ENCODE peak calls at places on chromosomes 2 and 18, in nine cellular contexts. One of them, this sample, is unnamed. For H3K4me1, the result is how much of the 10 kb centered on the place peaks cover.

GRCh38 chr2:203535078-203535783 is at the start of gene RAPH1:
- DNase-seq in esophagus squamous epithelium: no peak
- DNase-seq in PC-9: peak
- DNase-seq in A549: peak
- DNase-seq in right cardiac atrium: peak
- DNase-seq in CD4-positive, alpha-beta memory T cell: peak
- DNase-seq in fibroblast of lung: peak
- DNase-seq in GM23248: peak
- DNase-seq in mesenchymal stem cell: peak
- DNase-seq in this sample: peak

GRCh38 chr2:171319164-171319810 is 114.5 kb downstream of the METTL8 start:
- DNase-seq in PC-9: no peak
- DNase-seq in GM23248: peak
- DNase-seq in fibroblast of lung: peak
- DNase-seq in CD4-positive, alpha-beta memory T cell: peak
- DNase-seq in right cardiac atrium: no peak
- DNase-seq in mesenchymal stem cell: peak
- DNase-seq in A549: no peak
- DNase-seq in esophagus squamous epithelium: no peak
- DNase-seq in this sample: no peak

GRCh38 chr18:61466736-61467135 is 133.5 kb downstream of the CDH20 start:
- DNase-seq in A549: no peak
- DNase-seq in esophagus squamous epithelium: no peak
- DNase-seq in PC-9: no peak
- DNase-seq in CD4-positive, alpha-beta memory T cell: no peak
- DNase-seq in GM23248: no peak
- DNase-seq in mesenchymal stem cell: no peak
- DNase-seq in right cardiac atrium: no peak
- DNase-seq in fibroblast of lung: no peak
- DNase-seq in this sample: no peak

GRCh38 chr2:113818382-113818951 is 62.0 kb upstream of the SLC35F5 start:
- DNase-seq in A549: peak
- DNase-seq in fibroblast of lung: peak
- DNase-seq in PC-9: peak
- DNase-seq in GM23248: peak
- DNase-seq in right cardiac atrium: peak
- DNase-seq in esophagus squamous epithelium: no peak
- DNase-seq in mesenchymal stem cell: peak
- DNase-seq in CD4-positive, alpha-beta memory T cell: no peak
- DNase-seq in this sample: no peak

GRCh38 chr2:226953206-226953605 is 117.4 kb downstream of the RHBDD1 start:
- DNase-seq in PC-9: no peak
- DNase-seq in A549: no peak
- DNase-seq in GM23248: peak
- DNase-seq in CD4-positive, alpha-beta memory T cell: no peak
- DNase-seq in fibroblast of lung: peak
- DNase-seq in right cardiac atrium: peak
- DNase-seq in mesenchymal stem cell: no peak
- DNase-seq in esophagus squamous epithelium: no peak
- DNase-seq in this sample: no peak

GRCh38 chr2:70738159-70738558 is 29.8 kb downstream of the ADD2 start:
- DNase-seq in PC-9: no peak
- DNase-seq in A549: no peak
- DNase-seq in mesenchymal stem cell: no peak
- DNase-seq in GM23248: no peak
- DNase-seq in fibroblast of lung: peak
- DNase-seq in esophagus squamous epithelium: no peak
- DNase-seq in right cardiac atrium: no peak
- DNase-seq in CD4-positive, alpha-beta memory T cell: no peak
- DNase-seq in this sample: no peak

GRCh38 chr2:13550832-13551231 is 834.1 kb downstream of the TRIB2 start:
- DNase-seq in GM23248: no peak
- DNase-seq in A549: no peak
- DNase-seq in right cardiac atrium: no peak
- DNase-seq in mesenchymal stem cell: no peak
- DNase-seq in CD4-positive, alpha-beta memory T cell: no peak
- DNase-seq in esophagus squamous epithelium: no peak
- DNase-seq in PC-9: no peak
- DNase-seq in fibroblast of lung: peak
- DNase-seq in this sample: no peak

GRCh38 chr2:178072383-178073301 is at the start of gene PDE11A:
- DNase-seq in CD4-positive, alpha-beta memory T cell: peak
- DNase-seq in right cardiac atrium: peak
- DNase-seq in mesenchymal stem cell: peak
- DNase-seq in PC-9: peak
- DNase-seq in fibroblast of lung: peak
- DNase-seq in A549: peak
- DNase-seq in GM23248: peak
- DNase-seq in esophagus squamous epithelium: no peak
- DNase-seq in this sample: peak

GRCh38 chr2:27006602-27007415 is 26.0 kb upstream of the TMEM214 start:
- DNase-seq in fibroblast of lung: no peak
- DNase-seq in right cardiac atrium: no peak
- DNase-seq in esophagus squamous epithelium: no peak
- DNase-seq in mesenchymal stem cell: peak
- DNase-seq in GM23248: no peak
- DNase-seq in PC-9: no peak
- DNase-seq in CD4-positive, alpha-beta memory T cell: no peak
- DNase-seq in A549: no peak
- DNase-seq in this sample: no peak

GRCh38 chr2:202605174-202605573 is 29.6 kb upstream of the FAM117B start:
- DNase-seq in CD4-positive, alpha-beta memory T cell: no peak
- DNase-seq in GM23248: no peak
- DNase-seq in esophagus squamous epithelium: no peak
- DNase-seq in right cardiac atrium: no peak
- DNase-seq in fibroblast of lung: peak
- DNase-seq in A549: no peak
- DNase-seq in mesenchymal stem cell: no peak
- DNase-seq in PC-9: no peak
- DNase-seq in this sample: no peak

GRCh38 chr2:218313356-218313755 is 21.1 kb upstream of the TMBIM1 start:
- DNase-seq in PC-9: no peak
- DNase-seq in esophagus squamous epithelium: no peak
- DNase-seq in fibroblast of lung: no peak
- DNase-seq in A549: no peak
- DNase-seq in mesenchymal stem cell: no peak
- DNase-seq in CD4-positive, alpha-beta memory T cell: no peak
- DNase-seq in right cardiac atrium: no peak
- DNase-seq in GM23248: no peak
- DNase-seq in this sample: no peak

GRCh38 chr2:10629819-10630532 is 59.8 kb downstream of the NOL10 start:
- DNase-seq in fibroblast of lung: no peak
- DNase-seq in PC-9: no peak
- DNase-seq in right cardiac atrium: no peak
- DNase-seq in CD4-positive, alpha-beta memory T cell: no peak
- DNase-seq in mesenchymal stem cell: no peak
- DNase-seq in esophagus squamous epithelium: no peak
- DNase-seq in A549: no peak
- DNase-seq in GM23248: no peak
- DNase-seq in this sample: no peak

GRCh38 chr2:16482485-16482884 is 183.1 kb downstream of the CYRIA start:
- DNase-seq in mesenchymal stem cell: no peak
- DNase-seq in PC-9: no peak
- DNase-seq in fibroblast of lung: no peak
- DNase-seq in CD4-positive, alpha-beta memory T cell: no peak
- DNase-seq in esophagus squamous epithelium: no peak
- DNase-seq in GM23248: no peak
- DNase-seq in right cardiac atrium: no peak
- DNase-seq in A549: no peak
- DNase-seq in this sample: no peak

GRCh38 chr2:102258025-102258385 is 53.4 kb upstream of the IL1RL1 start:
- DNase-seq in esophagus squamous epithelium: no peak
- DNase-seq in fibroblast of lung: no peak
- DNase-seq in GM23248: no peak
- DNase-seq in A549: no peak
- DNase-seq in right cardiac atrium: no peak
- DNase-seq in mesenchymal stem cell: no peak
- DNase-seq in CD4-positive, alpha-beta memory T cell: no peak
- DNase-seq in PC-9: no peak
- DNase-seq in this sample: no peak

GRCh38 chr2:174544802-174545201 is 52.8 kb downstream of the WIPF1 start:
- DNase-seq in PC-9: no peak
- DNase-seq in right cardiac atrium: no peak
- DNase-seq in GM23248: no peak
- DNase-seq in fibroblast of lung: no peak
- DNase-seq in esophagus squamous epithelium: no peak
- DNase-seq in mesenchymal stem cell: no peak
- DNase-seq in A549: no peak
- DNase-seq in CD4-positive, alpha-beta memory T cell: no peak
- DNase-seq in this sample: no peak
- H3K4me1 ChIP-seq in PC-9: under half
- H3K4me1 ChIP-seq in right cardiac atrium: under half
- H3K4me1 ChIP-seq in GM23248: under half
- H3K4me1 ChIP-seq in fibroblast of lung: under half
- H3K4me1 ChIP-seq in esophagus squamous epithelium: under half
- H3K4me1 ChIP-seq in mesenchymal stem cell: under half
- H3K4me1 ChIP-seq in A549: under half
- H3K4me1 ChIP-seq in CD4-positive, alpha-beta memory T cell: under half
- H3K4me1 ChIP-seq in this sample: under half

GRCh38 chr2:64021578-64021977 is 2.4 kb upstream of the VPS54 start:
- DNase-seq in CD4-positive, alpha-beta memory T cell: no peak
- DNase-seq in fibroblast of lung: no peak
- DNase-seq in GM23248: no peak
- DNase-seq in mesenchymal stem cell: peak
- DNase-seq in right cardiac atrium: no peak
- DNase-seq in esophagus squamous epithelium: no peak
- DNase-seq in A549: peak
- DNase-seq in PC-9: no peak
- DNase-seq in this sample: no peak
- H3K4me1 ChIP-seq in CD4-positive, alpha-beta memory T cell: under half
- H3K4me1 ChIP-seq in fibroblast of lung: under half
- H3K4me1 ChIP-seq in GM23248: under half
- H3K4me1 ChIP-seq in mesenchymal stem cell: under half
- H3K4me1 ChIP-seq in right cardiac atrium: under half
- H3K4me1 ChIP-seq in esophagus squamous epithelium: half or more
- H3K4me1 ChIP-seq in A549: under half
- H3K4me1 ChIP-seq in PC-9: under half
- H3K4me1 ChIP-seq in this sample: under half

GRCh38 chr2:68791914-68792313 is 57.3 kb downstream of the ARHGAP25 start:
- DNase-seq in right cardiac atrium: no peak
- DNase-seq in esophagus squamous epithelium: no peak
- DNase-seq in fibroblast of lung: no peak
- DNase-seq in A549: no peak
- DNase-seq in CD4-positive, alpha-beta memory T cell: no peak
- DNase-seq in GM23248: no peak
- DNase-seq in mesenchymal stem cell: no peak
- DNase-seq in PC-9: no peak
- DNase-seq in this sample: no peak
- H3K4me1 ChIP-seq in right cardiac atrium: under half
- H3K4me1 ChIP-seq in esophagus squamous epithelium: under half
- H3K4me1 ChIP-seq in fibroblast of lung: under half
- H3K4me1 ChIP-seq in A549: under half
- H3K4me1 ChIP-seq in CD4-positive, alpha-beta memory T cell: half or more
- H3K4me1 ChIP-seq in GM23248: under half
- H3K4me1 ChIP-seq in mesenchymal stem cell: under half
- H3K4me1 ChIP-seq in PC-9: under half
- H3K4me1 ChIP-seq in this sample: under half

GRCh38 chr2:234464291-234464645 is 32.6 kb downstream of the ARL4C start:
- DNase-seq in esophagus squamous epithelium: no peak
- DNase-seq in PC-9: no peak
- DNase-seq in fibroblast of lung: no peak
- DNase-seq in CD4-positive, alpha-beta memory T cell: no peak
- DNase-seq in right cardiac atrium: no peak
- DNase-seq in A549: no peak
- DNase-seq in GM23248: no peak
- DNase-seq in mesenchymal stem cell: no peak
- DNase-seq in this sample: no peak
- H3K4me1 ChIP-seq in esophagus squamous epithelium: half or more
- H3K4me1 ChIP-seq in PC-9: under half
- H3K4me1 ChIP-seq in fibroblast of lung: under half
- H3K4me1 ChIP-seq in CD4-positive, alpha-beta memory T cell: half or more
- H3K4me1 ChIP-seq in right cardiac atrium: under half
- H3K4me1 ChIP-seq in A549: under half
- H3K4me1 ChIP-seq in GM23248: under half
- H3K4me1 ChIP-seq in mesenchymal stem cell: under half
- H3K4me1 ChIP-seq in this sample: under half

GRCh38 chr2:237875234-237876055 is 16.0 kb downstream of the RAMP1 start:
- DNase-seq in esophagus squamous epithelium: no peak
- DNase-seq in PC-9: no peak
- DNase-seq in GM23248: no peak
- DNase-seq in CD4-positive, alpha-beta memory T cell: no peak
- DNase-seq in right cardiac atrium: no peak
- DNase-seq in mesenchymal stem cell: no peak
- DNase-seq in A549: no peak
- DNase-seq in fibroblast of lung: no peak
- DNase-seq in this sample: no peak

GRCh38 chr2:237876951-237877491 is 17.6 kb downstream of the RAMP1 start:
- DNase-seq in esophagus squamous epithelium: no peak
- DNase-seq in A549: no peak
- DNase-seq in right cardiac atrium: no peak
- DNase-seq in PC-9: no peak
- DNase-seq in GM23248: no peak
- DNase-seq in CD4-positive, alpha-beta memory T cell: no peak
- DNase-seq in fibroblast of lung: no peak
- DNase-seq in mesenchymal stem cell: no peak
- DNase-seq in this sample: no peak

GRCh38 chr2:237877576-237878307 is 18.3 kb downstream of the RAMP1 start:
- DNase-seq in GM23248: no peak
- DNase-seq in fibroblast of lung: no peak
- DNase-seq in CD4-positive, alpha-beta memory T cell: no peak
- DNase-seq in PC-9: no peak
- DNase-seq in A549: no peak
- DNase-seq in esophagus squamous epithelium: no peak
- DNase-seq in right cardiac atrium: no peak
- DNase-seq in mesenchymal stem cell: no peak
- DNase-seq in this sample: no peak

GRCh38 chr2:237876056-237876439 is 16.6 kb downstream of the RAMP1 start:
- DNase-seq in right cardiac atrium: no peak
- DNase-seq in PC-9: no peak
- DNase-seq in mesenchymal stem cell: no peak
- DNase-seq in esophagus squamous epithelium: no peak
- DNase-seq in A549: no peak
- DNase-seq in GM23248: no peak
- DNase-seq in fibroblast of lung: no peak
- DNase-seq in CD4-positive, alpha-beta memory T cell: no peak
- DNase-seq in this sample: no peak

GRCh38 chr2:237876518-237876917 is 17.1 kb downstream of the RAMP1 start:
- DNase-seq in mesenchymal stem cell: no peak
- DNase-seq in GM23248: no peak
- DNase-seq in A549: no peak
- DNase-seq in fibroblast of lung: no peak
- DNase-seq in PC-9: no peak
- DNase-seq in right cardiac atrium: no peak
- DNase-seq in esophagus squamous epithelium: no peak
- DNase-seq in CD4-positive, alpha-beta memory T cell: no peak
- DNase-seq in this sample: no peak
- H3K4me1 ChIP-seq in mesenchymal stem cell: under half
- H3K4me1 ChIP-seq in GM23248: under half
- H3K4me1 ChIP-seq in A549: under half
- H3K4me1 ChIP-seq in fibroblast of lung: under half
- H3K4me1 ChIP-seq in PC-9: under half
- H3K4me1 ChIP-seq in right cardiac atrium: under half
- H3K4me1 ChIP-seq in esophagus squamous epithelium: under half
- H3K4me1 ChIP-seq in CD4-positive, alpha-beta memory T cell: under half
- H3K4me1 ChIP-seq in this sample: half or more

DNA sequence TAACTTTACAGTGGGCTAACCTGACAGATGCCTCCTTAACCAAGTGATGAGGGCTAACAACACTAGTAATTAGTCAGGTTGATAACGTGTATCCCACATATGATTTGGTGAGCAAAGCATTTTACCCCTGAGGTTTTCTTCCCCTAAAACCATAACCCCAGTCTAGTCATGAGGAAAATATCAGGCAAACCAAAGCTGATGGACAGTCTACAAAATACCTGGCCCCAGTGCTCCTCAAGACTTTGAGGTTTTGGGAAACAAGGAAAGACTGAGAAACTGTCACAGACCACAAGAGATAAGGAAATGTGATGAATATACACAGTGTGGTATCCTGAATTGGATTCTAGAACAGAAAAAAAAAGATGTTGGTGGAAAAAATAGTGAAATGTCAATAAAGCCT is 28.5 kb downstream of the MAP3K20 start:
- DNase-seq in mesenchymal stem cell: no peak
- DNase-seq in PC-9: no peak
- DNase-seq in A549: no peak
- DNase-seq in right cardiac atrium: no peak
- DNase-seq in fibroblast of lung: peak
- DNase-seq in CD4-positive, alpha-beta memory T cell: no peak
- DNase-seq in esophagus squamous epithelium: no peak
- DNase-seq in GM23248: no peak
- DNase-seq in this sample: no peak
- H3K4me1 ChIP-seq in mesenchymal stem cell: under half
- H3K4me1 ChIP-seq in PC-9: under half
- H3K4me1 ChIP-seq in A549: under half
- H3K4me1 ChIP-seq in right cardiac atrium: under half
- H3K4me1 ChIP-seq in fibroblast of lung: under half
- H3K4me1 ChIP-seq in CD4-positive, alpha-beta memory T cell: under half
- H3K4me1 ChIP-seq in esophagus squamous epithelium: under half
- H3K4me1 ChIP-seq in GM23248: under half
- H3K4me1 ChIP-seq in this sample: under half